ENCODE peak calls at places on chromosomes 16 and 17, in five cellular contexts. R is WTC11, N is H1, I is A549, U is K562. J is an unnamed sample.

GRCh38 chr16:11896776-11897175 is 19.0 kb downstream of the GSPT1 start:
- DNase-seq in R (no peak), U (no peak), N (no peak), I (no peak), J (peak; percentile 70)

GRCh38 chr17:79619636-79620206 is 8.9 kb upstream of the RBFOX3 start:
- DNase-seq in U (no peak), I (no peak), N (peak; percentile 33), R (peak; percentile 10), J (no peak)

GRCh38 chr16:23528635-23529016 is 18.3 kb upstream of the GGA2 start:
- DNase-seq in U (no peak), I (no peak), R (no peak), N (no peak), J (no peak)

GRCh38 chr17:39271546-39271945 is 45.8 kb upstream of the STAC2 start:
- DNase-seq in I (no peak), R (no peak), N (no peak), U (no peak), J (no peak)

GRCh38 chr17:10050597-10051101 is 145.6 kb upstream of the RCVRN start:
- DNase-seq in N (no peak), U (no peak), R (no peak), I (no peak), J (no peak)

GRCh38 chr16:85928411-85928820 is 29.5 kb downstream of the IRF8 start:
- DNase-seq in U (no peak), I (no peak), R (no peak), N (no peak), J (no peak)

GRCh38 chr16:84836234-84836647 is 16.5 kb downstream of the CRISPLD2 start:
- DNase-seq in I (peak; percentile 39), R (peak; percentile 60), N (peak; percentile 72), U (no peak), J (no peak)

GRCh38 chr16:86884256-86884655 is 305.9 kb downstream of the FOXL1 start:
- DNase-seq in N (no peak), U (no peak), R (no peak), I (no peak), J (no peak)

GRCh38 chr16:11783319-11784047 is 13.6 kb downstream of the ZC3H7A start:
- DNase-seq in R (no peak), I (no peak), N (no peak), U (peak; percentile 31), J (peak; percentile 88)

GRCh38 chr16:15682105-15682570 is 32.1 kb downstream of the NDE1 start:
- DNase-seq in I (peak; percentile 80), N (peak; percentile 48), R (peak; percentile 58), U (peak; percentile 61), J (peak; percentile 84)

GRCh38 chr17:67636312-67636711 is 81.4 kb upstream of the NOL11 start:
- DNase-seq in N (no peak), I (no peak), R (no peak), U (no peak), J (no peak)

DNA sequence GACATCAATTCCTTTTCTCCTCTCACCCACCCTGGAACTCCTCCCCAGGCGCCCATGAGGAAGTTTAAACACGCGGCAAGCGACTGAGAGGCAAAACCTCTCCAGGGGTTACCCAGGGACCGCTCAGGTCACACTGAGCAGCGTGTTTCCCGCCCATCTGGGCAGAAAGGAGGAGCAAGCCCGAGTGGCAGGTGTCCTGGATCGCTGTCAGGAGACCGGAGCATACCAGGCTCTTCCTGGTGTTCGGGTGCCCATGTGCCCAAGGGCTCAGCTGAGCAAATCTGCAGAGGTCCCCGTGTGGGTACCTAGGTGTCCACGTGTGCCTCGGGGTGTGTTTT is 480 bp downstream of the SLC25A19 start:
- DNase-seq in I (no peak), N (peak; percentile 69), R (peak; percentile 53), U (peak; percentile 62), J (no peak)
- TF ChIP-seq MAX in I (no peak), N (no peak), R (peak; percentile 7), U (no peak), J (no peak)

DNA sequence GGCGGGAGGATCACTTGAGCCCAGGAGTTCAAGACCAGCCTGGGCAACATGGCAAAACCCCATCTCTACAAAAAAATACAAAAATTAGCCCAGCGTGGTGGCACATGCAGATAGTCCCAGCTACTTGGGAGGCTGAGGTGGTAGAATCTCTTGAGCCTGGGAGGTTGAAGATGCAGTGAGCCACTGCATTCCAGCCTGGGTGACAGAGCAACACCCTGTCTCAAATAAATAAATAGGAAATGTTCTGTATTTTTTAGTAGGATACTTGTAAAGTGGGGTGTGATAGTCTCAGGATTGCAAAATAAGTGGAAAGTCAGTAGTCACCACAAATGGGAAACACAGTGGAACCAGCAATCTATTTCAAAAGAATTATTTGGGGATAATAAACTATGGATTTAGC is 4.0 kb downstream of the RSPRY1 start:
- DNase-seq in R (no peak), N (no peak), U (no peak), I (no peak), J (no peak)
- TF ChIP-seq MAX in R (no peak), N (no peak), U (no peak), I (no peak), J (no peak)

GRCh38 chr16:27085182-27085581 is 18.5 kb downstream of the C16orf82 start:
- DNase-seq in I (no peak), R (peak; percentile 38), U (no peak), N (no peak), J (no peak)

GRCh38 chr16:27088216-27088615 is 21.5 kb downstream of the C16orf82 start:
- DNase-seq in U (no peak), N (no peak), I (no peak), R (no peak), J (no peak)

GRCh38 chr16:27084296-27085065 is 17.8 kb downstream of the C16orf82 start:
- DNase-seq in I (no peak), N (no peak), R (no peak), U (no peak), J (no peak)

GRCh38 chr16:27080870-27081269 is 14.1 kb downstream of the C16orf82 start:
- DNase-seq in N (no peak), R (peak; percentile 37), I (peak; percentile 37), U (peak; percentile 39), J (no peak)

DNA sequence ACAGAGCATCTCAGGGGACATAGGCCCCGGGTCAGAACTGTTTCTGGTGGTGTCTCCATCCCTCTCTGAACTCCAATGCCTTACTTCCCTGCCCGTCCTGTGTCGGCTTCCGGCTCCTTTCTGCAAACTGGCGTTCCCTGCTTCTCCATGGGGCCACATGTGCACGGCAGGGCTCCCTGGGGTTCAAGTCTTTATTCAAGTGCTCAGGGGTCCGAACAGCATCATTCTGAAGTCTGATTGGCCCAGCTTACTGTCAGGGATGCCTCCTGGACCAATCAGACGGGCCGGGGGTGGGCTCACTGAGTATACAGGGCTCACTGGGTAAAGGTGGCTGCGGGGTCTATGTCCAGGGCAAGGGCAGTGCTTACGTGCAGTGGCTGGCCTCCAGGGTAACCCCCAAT is 17.1 kb downstream of the C16orf82 start:
- DNase-seq in U (peak; percentile 75), I (no peak), R (peak; percentile 60), N (peak; percentile 69), J (no peak)
- TF ChIP-seq MAX in U (no peak), I (no peak), R (no peak), N (peak; percentile 34), J (no peak)

DNA sequence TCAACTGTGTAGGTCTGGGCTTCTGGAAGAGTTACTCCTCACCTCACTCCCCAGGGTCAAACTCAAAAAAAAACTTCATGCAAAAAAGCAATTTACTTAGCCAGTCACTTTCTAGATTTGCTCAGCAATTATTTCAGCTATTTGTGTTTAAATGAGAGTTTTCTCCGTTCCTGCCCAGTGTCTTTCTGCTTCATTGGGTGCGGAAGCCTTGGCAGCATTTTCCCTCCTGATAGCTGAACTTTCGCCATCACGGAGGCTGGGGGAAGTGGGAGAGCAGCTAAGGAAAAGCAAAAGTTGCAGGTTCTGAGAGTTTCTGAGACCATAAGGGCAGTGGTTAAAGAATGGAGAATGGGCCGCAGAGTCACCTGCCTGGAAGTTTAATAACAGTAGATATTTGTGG is 287.1 kb upstream of the DYNLRB2 start:
- DNase-seq in N (no peak), R (no peak), U (no peak), I (no peak), J (no peak)
- TF ChIP-seq MAX in N (no peak), R (no peak), U (no peak), I (no peak), J (no peak)

GRCh38 chr17:77110006-77110374 is 30.8 kb upstream of the SEC14L1 start:
- DNase-seq in N (no peak), U (no peak), I (no peak), R (no peak), J (peak; percentile 99)

GRCh38 chr17:77107506-77108433 is 33.0 kb upstream of the SEC14L1 start:
- DNase-seq in N (no peak), I (no peak), U (peak; percentile 35), R (no peak), J (no peak)

GRCh38 chr17:77105706-77106105 is 35.1 kb upstream of the SEC14L1 start:
- DNase-seq in U (no peak), R (no peak), N (no peak), I (no peak), J (no peak)

GRCh38 chr17:77109159-77110005 is 31.4 kb upstream of the SEC14L1 start:
- DNase-seq in N (no peak), U (no peak), I (no peak), R (no peak), J (no peak)

GRCh38 chr17:77106874-77107358 is 33.9 kb upstream of the SEC14L1 start:
- DNase-seq in N (no peak), R (no peak), U (no peak), I (no peak), J (no peak)
- TF ChIP-seq MAX in N (no peak), R (no peak), U (no peak), I (no peak), J (no peak)

GRCh38 chr17:32114536-32114935 is 27.8 kb upstream of the RHOT1 start:
- DNase-seq in R (no peak), U (no peak), I (no peak), N (no peak), J (no peak)
- TF ChIP-seq MAX in R (no peak), U (no peak), I (no peak), N (no peak), J (no peak)

GRCh38 chr17:7910281-7910680 is 5.8 kb downstream of the RNF227 start:
- DNase-seq in R (no peak), N (no peak), U (no peak), I (no peak), J (no peak)

GRCh38 chr17:7910711-7911110 is 5.4 kb downstream of the RNF227 start:
- DNase-seq in N (no peak), I (no peak), U (no peak), R (no peak), J (no peak)

GRCh38 chr17:7914771-7915610 is 1.1 kb downstream of the RNF227 start:
- DNase-seq in I (no peak), R (no peak), N (no peak), U (no peak), J (peak; percentile 67)

GRCh38 chr17:7915611-7916382 is at the start of gene RNF227:
- DNase-seq in R (peak; percentile 90), I (peak; percentile 94), N (peak; percentile 92), U (peak; percentile 75), J (peak; percentile 98)

DNA sequence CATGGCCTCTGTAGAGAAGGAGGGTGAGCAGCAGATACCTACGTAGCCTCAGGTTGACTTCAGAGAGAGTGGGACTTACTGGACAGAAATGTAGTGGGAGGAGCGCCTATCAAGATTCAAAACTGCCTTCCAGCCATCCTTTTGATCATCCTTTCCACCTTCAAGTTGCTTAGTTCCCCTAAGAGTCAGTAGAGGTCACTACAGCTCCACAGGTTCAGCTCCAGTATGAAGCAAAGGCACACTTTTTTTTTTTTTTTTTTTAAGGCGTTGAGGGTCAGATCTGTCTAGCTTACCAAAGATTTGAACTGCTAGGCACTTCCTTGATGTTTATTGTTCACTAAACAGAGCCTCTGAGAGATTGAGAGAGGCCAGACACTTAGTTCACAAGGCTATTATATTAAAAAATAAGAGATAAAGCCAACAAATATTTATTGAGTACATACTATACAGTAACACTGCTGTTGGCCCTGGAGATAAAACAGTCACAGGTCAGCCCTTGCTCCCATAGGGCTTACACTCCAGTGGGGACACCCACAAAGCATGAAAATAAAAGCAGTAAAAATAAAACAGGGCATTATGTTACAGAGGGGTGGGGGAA is 3.1 kb downstream of the RNF227 start:
- DNase-seq in N (no peak), U (peak; percentile 48), I (peak; percentile 93), R (no peak), J (peak; percentile 70)
- TF ChIP-seq MAX in N (no peak), U (no peak), I (no peak), R (no peak), J (no peak)